ENCODE peak calls at places on chromosome 7, in seven cellular contexts. One of them, this sample, is unnamed.

GRCh38 chr7:14374336-14374735 is 384.9 kb upstream of the ETV1 start:
- DNase-seq in H9: no peak
- DNase-seq in mesendoderm: no peak
- DNase-seq in mesenchymal stem cell: no peak
- DNase-seq in IMR-90: no peak
- DNase-seq in neuronal stem cell: no peak
- DNase-seq in H1: no peak
- DNase-seq in this sample: no peak

GRCh38 chr7:71787513-71787912 is 624.6 kb downstream of the CALN1 start:
- DNase-seq in H9: no peak
- DNase-seq in mesendoderm: peak
- DNase-seq in mesenchymal stem cell: peak
- DNase-seq in IMR-90: no peak
- DNase-seq in neuronal stem cell: no peak
- DNase-seq in H1: no peak
- DNase-seq in this sample: no peak

GRCh38 chr7:132257253-132257652 is 319.0 kb downstream of the PLXNA4 start:
- DNase-seq in H9: no peak
- DNase-seq in mesendoderm: no peak
- DNase-seq in mesenchymal stem cell: no peak
- DNase-seq in IMR-90: no peak
- DNase-seq in neuronal stem cell: no peak
- DNase-seq in H1: no peak
- DNase-seq in this sample: no peak

GRCh38 chr7:2802504-2803341 is 41.4 kb downstream of the GNA12 start:
- DNase-seq in H9: no peak
- DNase-seq in mesendoderm: peak
- DNase-seq in mesenchymal stem cell: peak
- DNase-seq in IMR-90: peak
- DNase-seq in neuronal stem cell: no peak
- DNase-seq in H1: no peak
- DNase-seq in this sample: peak

GRCh38 chr7:43659549-43659896 is 69.8 kb downstream of the COA1 start:
- DNase-seq in H9: no peak
- DNase-seq in mesendoderm: no peak
- DNase-seq in mesenchymal stem cell: no peak
- DNase-seq in IMR-90: no peak
- DNase-seq in neuronal stem cell: no peak
- DNase-seq in H1: no peak
- DNase-seq in this sample: no peak

GRCh38 chr7:129501760-129502707 is at the start of gene SMKR1:
- DNase-seq in H9: peak
- DNase-seq in mesendoderm: peak
- DNase-seq in mesenchymal stem cell: peak
- DNase-seq in IMR-90: peak
- DNase-seq in neuronal stem cell: peak
- DNase-seq in H1: no peak
- DNase-seq in this sample: peak

GRCh38 chr7:139118234-139118802 is 8.8 kb upstream of the ZC3HAV1 start:
- DNase-seq in H9: no peak
- DNase-seq in mesendoderm: no peak
- DNase-seq in mesenchymal stem cell: peak
- DNase-seq in IMR-90: peak
- DNase-seq in neuronal stem cell: no peak
- DNase-seq in H1: no peak
- DNase-seq in this sample: peak

GRCh38 chr7:127586346-127586745 is 950 bp upstream of the GCC1 start:
- DNase-seq in H9: no peak
- DNase-seq in mesendoderm: peak
- DNase-seq in mesenchymal stem cell: no peak
- DNase-seq in IMR-90: no peak
- DNase-seq in neuronal stem cell: no peak
- DNase-seq in H1: no peak
- DNase-seq in this sample: peak

GRCh38 chr7:55056577-55057480 is 38.0 kb downstream of the EGFR start:
- DNase-seq in H9: no peak
- DNase-seq in mesendoderm: no peak
- DNase-seq in mesenchymal stem cell: no peak
- DNase-seq in IMR-90: no peak
- DNase-seq in neuronal stem cell: no peak
- DNase-seq in H1: no peak
- DNase-seq in this sample: peak

GRCh38 chr7:192035-192649 is at the start of gene FAM20C:
- DNase-seq in H9: peak
- DNase-seq in mesendoderm: peak
- DNase-seq in mesenchymal stem cell: peak
- DNase-seq in IMR-90: peak
- DNase-seq in neuronal stem cell: peak
- DNase-seq in H1: no peak
- DNase-seq in this sample: peak

GRCh38 chr7:50868426-50869100 is 85.9 kb upstream of the GRB10 start:
- DNase-seq in H9: no peak
- DNase-seq in mesendoderm: no peak
- DNase-seq in mesenchymal stem cell: no peak
- DNase-seq in IMR-90: peak
- DNase-seq in neuronal stem cell: no peak
- DNase-seq in H1: no peak
- DNase-seq in this sample: no peak

GRCh38 chr7:50865450-50865849 is 82.8 kb upstream of the GRB10 start:
- DNase-seq in H9: no peak
- DNase-seq in mesendoderm: no peak
- DNase-seq in mesenchymal stem cell: no peak
- DNase-seq in IMR-90: no peak
- DNase-seq in neuronal stem cell: no peak
- DNase-seq in H1: no peak
- DNase-seq in this sample: no peak

GRCh38 chr7:50869108-50869716 is 86.5 kb upstream of the GRB10 start:
- DNase-seq in H9: no peak
- DNase-seq in mesendoderm: no peak
- DNase-seq in mesenchymal stem cell: peak
- DNase-seq in IMR-90: peak
- DNase-seq in neuronal stem cell: no peak
- DNase-seq in H1: no peak
- DNase-seq in this sample: peak

GRCh38 chr7:50866343-50867047 is 83.8 kb upstream of the GRB10 start:
- DNase-seq in H9: no peak
- DNase-seq in mesendoderm: no peak
- DNase-seq in mesenchymal stem cell: no peak
- DNase-seq in IMR-90: no peak
- DNase-seq in neuronal stem cell: no peak
- DNase-seq in H1: peak
- DNase-seq in this sample: no peak

GRCh38 chr7:50867048-50867383 is 84.3 kb upstream of the GRB10 start:
- DNase-seq in H9: no peak
- DNase-seq in mesendoderm: no peak
- DNase-seq in mesenchymal stem cell: no peak
- DNase-seq in IMR-90: no peak
- DNase-seq in neuronal stem cell: no peak
- DNase-seq in H1: no peak
- DNase-seq in this sample: no peak
- H4K8ac ChIP-seq in H9: no peak
- H4K8ac ChIP-seq in mesendoderm: no peak
- H4K8ac ChIP-seq in mesenchymal stem cell: no peak
- H4K8ac ChIP-seq in IMR-90: no peak
- H4K8ac ChIP-seq in neuronal stem cell: no peak
- H4K8ac ChIP-seq in H1: peak
- H4K8ac ChIP-seq in this sample: no peak

DNA sequence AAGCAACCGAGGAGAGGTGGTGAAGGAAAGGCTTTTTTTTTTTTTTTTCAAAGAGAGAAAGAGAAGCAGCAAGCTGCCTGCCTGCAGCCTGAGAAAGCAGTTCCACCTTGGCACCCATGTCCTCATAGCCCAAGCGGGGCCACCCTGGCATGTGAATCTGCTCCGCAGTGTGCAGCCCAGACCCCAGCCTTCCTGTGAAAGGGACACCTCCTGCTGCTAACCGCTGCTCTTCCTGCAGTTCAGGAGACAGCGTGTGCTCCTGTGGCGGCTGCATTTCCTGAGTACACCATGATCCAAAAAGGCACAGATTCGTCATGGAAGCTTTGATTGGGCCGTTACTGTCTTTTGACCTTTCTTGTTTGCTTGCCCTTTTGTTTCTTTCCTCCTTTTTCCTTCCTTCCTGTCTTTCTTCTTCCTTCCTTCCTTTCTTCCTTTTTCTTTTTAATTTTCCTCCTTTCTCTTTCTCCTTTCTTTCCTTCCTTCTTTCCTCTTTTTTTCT is 38.1 kb downstream of the IKZF1 start:
- DNase-seq in H9: no peak
- DNase-seq in mesendoderm: peak
- DNase-seq in mesenchymal stem cell: no peak
- DNase-seq in IMR-90: no peak
- DNase-seq in neuronal stem cell: no peak
- DNase-seq in H1: no peak
- DNase-seq in this sample: no peak
- H2BK120ac ChIP-seq in H9: no peak
- H2BK120ac ChIP-seq in mesendoderm: no peak
- H2BK120ac ChIP-seq in mesenchymal stem cell: no peak
- H2BK120ac ChIP-seq in IMR-90: no peak
- H2BK120ac ChIP-seq in neuronal stem cell: no peak
- H2BK120ac ChIP-seq in H1: no peak
- H2BK120ac ChIP-seq in this sample: no peak

DNA sequence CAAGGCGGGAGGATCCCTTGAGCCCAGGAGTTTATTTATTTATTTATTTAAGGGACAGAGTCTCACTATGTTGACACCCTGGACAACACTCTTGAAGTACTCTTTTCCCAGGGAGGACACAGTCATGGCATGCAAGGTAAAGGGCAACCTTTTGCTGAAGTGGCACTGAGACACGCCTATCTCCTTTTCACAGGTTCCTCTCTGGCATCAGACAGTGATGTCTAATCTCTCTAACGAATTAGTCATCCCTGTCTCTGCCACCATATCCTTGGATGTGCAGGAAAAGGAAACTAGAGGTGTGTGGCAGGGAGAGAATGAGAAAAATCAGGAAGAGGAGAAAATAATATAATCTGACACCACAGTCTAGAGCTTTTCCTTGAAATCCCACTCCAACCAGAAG is 19.5 kb downstream of the CPVL start:
- DNase-seq in H9: no peak
- DNase-seq in mesendoderm: no peak
- DNase-seq in mesenchymal stem cell: no peak
- DNase-seq in IMR-90: no peak
- DNase-seq in neuronal stem cell: no peak
- DNase-seq in H1: no peak
- DNase-seq in this sample: no peak
- H3K4ac ChIP-seq in H9: no peak
- H3K4ac ChIP-seq in mesendoderm: peak
- H3K4ac ChIP-seq in mesenchymal stem cell: no peak
- H3K4ac ChIP-seq in IMR-90: no peak
- H3K4ac ChIP-seq in neuronal stem cell: no peak
- H3K4ac ChIP-seq in H1: no peak
- H3K4ac ChIP-seq in this sample: no peak

GRCh38 chr7:155544485-155544884 is 1.9 kb downstream of the CNPY1 start:
- DNase-seq in H9: no peak
- DNase-seq in mesendoderm: no peak
- DNase-seq in mesenchymal stem cell: no peak
- DNase-seq in IMR-90: no peak
- DNase-seq in neuronal stem cell: no peak
- DNase-seq in H1: no peak
- DNase-seq in this sample: no peak
- H4K8ac ChIP-seq in H9: no peak
- H4K8ac ChIP-seq in mesendoderm: no peak
- H4K8ac ChIP-seq in mesenchymal stem cell: no peak
- H4K8ac ChIP-seq in IMR-90: no peak
- H4K8ac ChIP-seq in neuronal stem cell: no peak
- H4K8ac ChIP-seq in H1: no peak
- H4K8ac ChIP-seq in this sample: no peak

GRCh38 chr7:94417921-94418320 is 23.2 kb downstream of the COL1A2 start:
- DNase-seq in H9: no peak
- DNase-seq in mesendoderm: no peak
- DNase-seq in mesenchymal stem cell: no peak
- DNase-seq in IMR-90: no peak
- DNase-seq in neuronal stem cell: no peak
- DNase-seq in H1: no peak
- DNase-seq in this sample: no peak
- H2BK120ac ChIP-seq in H9: no peak
- H2BK120ac ChIP-seq in mesendoderm: no peak
- H2BK120ac ChIP-seq in mesenchymal stem cell: no peak
- H2BK120ac ChIP-seq in IMR-90: peak
- H2BK120ac ChIP-seq in neuronal stem cell: no peak
- H2BK120ac ChIP-seq in H1: no peak
- H2BK120ac ChIP-seq in this sample: no peak

GRCh38 chr7:91228927-91229326 is 35.3 kb upstream of the FZD1 start:
- DNase-seq in H9: no peak
- DNase-seq in mesendoderm: no peak
- DNase-seq in mesenchymal stem cell: peak
- DNase-seq in IMR-90: peak
- DNase-seq in neuronal stem cell: no peak
- DNase-seq in H1: no peak
- DNase-seq in this sample: no peak
- H3K4ac ChIP-seq in H9: no peak
- H3K4ac ChIP-seq in mesendoderm: no peak
- H3K4ac ChIP-seq in mesenchymal stem cell: no peak
- H3K4ac ChIP-seq in IMR-90: peak
- H3K4ac ChIP-seq in neuronal stem cell: no peak
- H3K4ac ChIP-seq in H1: no peak
- H3K4ac ChIP-seq in this sample: no peak

GRCh38 chr7:88795553-88795952 is at the start of gene TEX47:
- DNase-seq in H9: no peak
- DNase-seq in mesendoderm: no peak
- DNase-seq in mesenchymal stem cell: no peak
- DNase-seq in IMR-90: no peak
- DNase-seq in neuronal stem cell: no peak
- DNase-seq in H1: no peak
- DNase-seq in this sample: peak
- H4K8ac ChIP-seq in H9: no peak
- H4K8ac ChIP-seq in mesendoderm: no peak
- H4K8ac ChIP-seq in mesenchymal stem cell: no peak
- H4K8ac ChIP-seq in IMR-90: no peak
- H4K8ac ChIP-seq in neuronal stem cell: no peak
- H4K8ac ChIP-seq in H1: no peak
- H4K8ac ChIP-seq in this sample: no peak